ENCODE peak calls at places on chromosomes 3 and 15, in nine cellular contexts. One of them, this sample, is unnamed.

GRCh38 chr3:150076443-150076842 is 105.7 kb upstream of the PFN2 start:
- DNase-seq in tibial artery: no peak
- DNase-seq in mesothelial cell of epicardium: no peak
- DNase-seq in RWPE2: no peak
- DNase-seq in fibroblast of the aortic adventitia: no peak
- DNase-seq in OCI-LY7: no peak
- DNase-seq in neural progenitor cell: no peak
- DNase-seq in coronary artery: no peak
- DNase-seq in CD8-positive, alpha-beta T cell: no peak
- DNase-seq in this sample: no peak

GRCh38 chr3:139267300-139268246 is 76.2 kb upstream of the MRPS22 start:
- DNase-seq in tibial artery: no peak
- DNase-seq in mesothelial cell of epicardium: no peak
- DNase-seq in RWPE2: no peak
- DNase-seq in fibroblast of the aortic adventitia: no peak
- DNase-seq in OCI-LY7: no peak
- DNase-seq in neural progenitor cell: no peak
- DNase-seq in coronary artery: peak; percentile 52
- DNase-seq in CD8-positive, alpha-beta T cell: peak; percentile 15
- DNase-seq in this sample: no peak

GRCh38 chr15:38254065-38254883 is 1.6 kb downstream of the SPRED1 start:
- DNase-seq in tibial artery: peak; percentile 70
- DNase-seq in mesothelial cell of epicardium: no peak
- DNase-seq in RWPE2: no peak
- DNase-seq in fibroblast of the aortic adventitia: peak; percentile 69
- DNase-seq in OCI-LY7: peak; percentile 86
- DNase-seq in neural progenitor cell: peak; percentile 53
- DNase-seq in coronary artery: no peak
- DNase-seq in CD8-positive, alpha-beta T cell: peak; percentile 53
- DNase-seq in this sample: no peak

GRCh38 chr15:64017591-64018163 is 28.6 kb downstream of the DAPK2 start:
- DNase-seq in tibial artery: no peak
- DNase-seq in mesothelial cell of epicardium: no peak
- DNase-seq in RWPE2: no peak
- DNase-seq in fibroblast of the aortic adventitia: peak; percentile 61
- DNase-seq in OCI-LY7: no peak
- DNase-seq in neural progenitor cell: no peak
- DNase-seq in coronary artery: no peak
- DNase-seq in CD8-positive, alpha-beta T cell: no peak
- DNase-seq in this sample: no peak

GRCh38 chr15:65423977-65424679 is 1.4 kb upstream of the IGDCC4 start:
- DNase-seq in tibial artery: no peak
- DNase-seq in mesothelial cell of epicardium: no peak
- DNase-seq in RWPE2: peak; percentile 23
- DNase-seq in fibroblast of the aortic adventitia: no peak
- DNase-seq in OCI-LY7: no peak
- DNase-seq in neural progenitor cell: no peak
- DNase-seq in coronary artery: peak; percentile 28
- DNase-seq in CD8-positive, alpha-beta T cell: no peak
- DNase-seq in this sample: no peak

GRCh38 chr15:30882861-30883433 is 20.8 kb upstream of the FAN1 start:
- DNase-seq in tibial artery: no peak
- DNase-seq in mesothelial cell of epicardium: no peak
- DNase-seq in RWPE2: no peak
- DNase-seq in fibroblast of the aortic adventitia: no peak
- DNase-seq in OCI-LY7: no peak
- DNase-seq in neural progenitor cell: no peak
- DNase-seq in coronary artery: no peak
- DNase-seq in CD8-positive, alpha-beta T cell: no peak
- DNase-seq in this sample: no peak

GRCh38 chr3:121692010-121692699 is 31.5 kb upstream of the HCLS1 start:
- DNase-seq in tibial artery: no peak
- DNase-seq in mesothelial cell of epicardium: no peak
- DNase-seq in RWPE2: no peak
- DNase-seq in fibroblast of the aortic adventitia: no peak
- DNase-seq in OCI-LY7: no peak
- DNase-seq in neural progenitor cell: no peak
- DNase-seq in coronary artery: no peak
- DNase-seq in CD8-positive, alpha-beta T cell: no peak
- DNase-seq in this sample: no peak

GRCh38 chr15:58224068-58224467 is 85.9 kb downstream of the AQP9 start:
- DNase-seq in tibial artery: no peak
- DNase-seq in mesothelial cell of epicardium: no peak
- DNase-seq in RWPE2: no peak
- DNase-seq in fibroblast of the aortic adventitia: peak; percentile 55
- DNase-seq in OCI-LY7: no peak
- DNase-seq in neural progenitor cell: no peak
- DNase-seq in coronary artery: no peak
- DNase-seq in CD8-positive, alpha-beta T cell: no peak
- DNase-seq in this sample: no peak

GRCh38 chr3:125146601-125147490 is 65.7 kb downstream of the SLC12A8 start:
- DNase-seq in tibial artery: no peak
- DNase-seq in mesothelial cell of epicardium: no peak
- DNase-seq in RWPE2: no peak
- DNase-seq in fibroblast of the aortic adventitia: no peak
- DNase-seq in OCI-LY7: no peak
- DNase-seq in neural progenitor cell: no peak
- DNase-seq in coronary artery: no peak
- DNase-seq in CD8-positive, alpha-beta T cell: no peak
- DNase-seq in this sample: no peak

GRCh38 chr3:148998715-148999413 is 7.5 kb downstream of the GYG1 start:
- DNase-seq in tibial artery: no peak
- DNase-seq in mesothelial cell of epicardium: no peak
- DNase-seq in RWPE2: no peak
- DNase-seq in fibroblast of the aortic adventitia: peak; percentile 40
- DNase-seq in OCI-LY7: no peak
- DNase-seq in neural progenitor cell: no peak
- DNase-seq in coronary artery: no peak
- DNase-seq in CD8-positive, alpha-beta T cell: no peak
- DNase-seq in this sample: no peak

GRCh38 chr3:124084398-124084881 is 92.5 kb upstream of the ROPN1 start:
- DNase-seq in tibial artery: no peak
- DNase-seq in mesothelial cell of epicardium: no peak
- DNase-seq in RWPE2: no peak
- DNase-seq in fibroblast of the aortic adventitia: no peak
- DNase-seq in OCI-LY7: no peak
- DNase-seq in neural progenitor cell: no peak
- DNase-seq in coronary artery: no peak
- DNase-seq in CD8-positive, alpha-beta T cell: no peak
- DNase-seq in this sample: no peak

GRCh38 chr3:63595221-63595620 is 57.3 kb upstream of the SNTN start:
- DNase-seq in tibial artery: no peak
- DNase-seq in mesothelial cell of epicardium: no peak
- DNase-seq in RWPE2: no peak
- DNase-seq in fibroblast of the aortic adventitia: no peak
- DNase-seq in OCI-LY7: no peak
- DNase-seq in neural progenitor cell: peak; percentile 3
- DNase-seq in coronary artery: no peak
- DNase-seq in CD8-positive, alpha-beta T cell: no peak
- DNase-seq in this sample: no peak

GRCh38 chr3:140854961-140855360 is 86.7 kb upstream of the SLC25A36 start:
- DNase-seq in tibial artery: no peak
- DNase-seq in mesothelial cell of epicardium: no peak
- DNase-seq in RWPE2: no peak
- DNase-seq in fibroblast of the aortic adventitia: no peak
- DNase-seq in OCI-LY7: no peak
- DNase-seq in neural progenitor cell: no peak
- DNase-seq in coronary artery: no peak
- DNase-seq in CD8-positive, alpha-beta T cell: no peak
- DNase-seq in this sample: no peak

GRCh38 chr15:61133361-61133760 is 95.7 kb downstream of the RORA start:
- DNase-seq in tibial artery: no peak
- DNase-seq in mesothelial cell of epicardium: no peak
- DNase-seq in RWPE2: no peak
- DNase-seq in fibroblast of the aortic adventitia: no peak
- DNase-seq in OCI-LY7: no peak
- DNase-seq in neural progenitor cell: no peak
- DNase-seq in coronary artery: no peak
- DNase-seq in CD8-positive, alpha-beta T cell: no peak
- DNase-seq in this sample: no peak

GRCh38 chr3:49713336-49714105 is 6.0 kb downstream of the AMIGO3 start:
- DNase-seq in tibial artery: no peak
- DNase-seq in mesothelial cell of epicardium: no peak
- DNase-seq in RWPE2: peak; percentile 56
- DNase-seq in fibroblast of the aortic adventitia: no peak
- DNase-seq in OCI-LY7: no peak
- DNase-seq in neural progenitor cell: no peak
- DNase-seq in coronary artery: no peak
- DNase-seq in CD8-positive, alpha-beta T cell: no peak
- DNase-seq in this sample: no peak

GRCh38 chr3:101954946-101955345 is 105.6 kb downstream of the NFKBIZ start:
- DNase-seq in tibial artery: no peak
- DNase-seq in mesothelial cell of epicardium: no peak
- DNase-seq in RWPE2: no peak
- DNase-seq in fibroblast of the aortic adventitia: no peak
- DNase-seq in OCI-LY7: no peak
- DNase-seq in neural progenitor cell: no peak
- DNase-seq in coronary artery: no peak
- DNase-seq in CD8-positive, alpha-beta T cell: no peak
- DNase-seq in this sample: no peak

GRCh38 chr3:30756218-30756617 is 138.2 kb downstream of the GADL1 start:
- DNase-seq in tibial artery: no peak
- DNase-seq in mesothelial cell of epicardium: no peak
- DNase-seq in RWPE2: no peak
- DNase-seq in fibroblast of the aortic adventitia: no peak
- DNase-seq in OCI-LY7: no peak
- DNase-seq in neural progenitor cell: no peak
- DNase-seq in coronary artery: no peak
- DNase-seq in CD8-positive, alpha-beta T cell: no peak
- DNase-seq in this sample: no peak

GRCh38 chr3:30750967-30751366 is 143.5 kb downstream of the GADL1 start:
- DNase-seq in tibial artery: no peak
- DNase-seq in mesothelial cell of epicardium: no peak
- DNase-seq in RWPE2: no peak
- DNase-seq in fibroblast of the aortic adventitia: no peak
- DNase-seq in OCI-LY7: peak; percentile 3
- DNase-seq in neural progenitor cell: peak; percentile 77
- DNase-seq in coronary artery: no peak
- DNase-seq in CD8-positive, alpha-beta T cell: no peak
- DNase-seq in this sample: no peak

GRCh38 chr3:30751610-30752299 is 142.7 kb downstream of the GADL1 start:
- DNase-seq in tibial artery: no peak
- DNase-seq in mesothelial cell of epicardium: no peak
- DNase-seq in RWPE2: no peak
- DNase-seq in fibroblast of the aortic adventitia: peak; percentile 68
- DNase-seq in OCI-LY7: peak; percentile 55
- DNase-seq in neural progenitor cell: peak; percentile 71
- DNase-seq in coronary artery: no peak
- DNase-seq in CD8-positive, alpha-beta T cell: peak; percentile 76
- DNase-seq in this sample: no peak

GRCh38 chr3:30749230-30749629 is 142.8 kb downstream of the TGFBR2 start:
- DNase-seq in tibial artery: no peak
- DNase-seq in mesothelial cell of epicardium: no peak
- DNase-seq in RWPE2: no peak
- DNase-seq in fibroblast of the aortic adventitia: no peak
- DNase-seq in OCI-LY7: no peak
- DNase-seq in neural progenitor cell: no peak
- DNase-seq in coronary artery: no peak
- DNase-seq in CD8-positive, alpha-beta T cell: no peak
- DNase-seq in this sample: no peak

GRCh38 chr3:30752961-30753360 is 141.5 kb downstream of the GADL1 start:
- DNase-seq in tibial artery: no peak
- DNase-seq in mesothelial cell of epicardium: no peak
- DNase-seq in RWPE2: no peak
- DNase-seq in fibroblast of the aortic adventitia: peak; percentile 84
- DNase-seq in OCI-LY7: no peak
- DNase-seq in neural progenitor cell: no peak
- DNase-seq in coronary artery: no peak
- DNase-seq in CD8-positive, alpha-beta T cell: no peak
- DNase-seq in this sample: no peak
- TF ChIP-seq CTCF in tibial artery: no peak
- TF ChIP-seq CTCF in mesothelial cell of epicardium: no peak
- TF ChIP-seq CTCF in RWPE2: no peak
- TF ChIP-seq CTCF in fibroblast of the aortic adventitia: no peak
- TF ChIP-seq CTCF in OCI-LY7: no peak
- TF ChIP-seq CTCF in neural progenitor cell: no peak
- TF ChIP-seq CTCF in coronary artery: no peak
- TF ChIP-seq CTCF in CD8-positive, alpha-beta T cell: no peak
- TF ChIP-seq CTCF in this sample: no peak

GRCh38 chr3:15601399-15602145 is at the start of the genes BTD and HACL1:
- DNase-seq in tibial artery: peak; percentile 99
- DNase-seq in mesothelial cell of epicardium: peak; percentile 98
- DNase-seq in RWPE2: peak; percentile 99
- DNase-seq in fibroblast of the aortic adventitia: peak; percentile 99
- DNase-seq in OCI-LY7: peak; percentile 100
- DNase-seq in neural progenitor cell: peak; percentile 100
- DNase-seq in coronary artery: peak; percentile 98
- DNase-seq in CD8-positive, alpha-beta T cell: peak; percentile 98
- DNase-seq in this sample: peak; percentile 99
- TF ChIP-seq CTCF in tibial artery: peak; percentile 7
- TF ChIP-seq CTCF in mesothelial cell of epicardium: no peak
- TF ChIP-seq CTCF in RWPE2: peak; percentile 30
- TF ChIP-seq CTCF in fibroblast of the aortic adventitia: peak; percentile 33
- TF ChIP-seq CTCF in OCI-LY7: peak; percentile 61
- TF ChIP-seq CTCF in neural progenitor cell: peak; percentile 41
- TF ChIP-seq CTCF in coronary artery: no peak
- TF ChIP-seq CTCF in CD8-positive, alpha-beta T cell: peak; percentile 24
- TF ChIP-seq CTCF in this sample: peak; percentile 57

DNA sequence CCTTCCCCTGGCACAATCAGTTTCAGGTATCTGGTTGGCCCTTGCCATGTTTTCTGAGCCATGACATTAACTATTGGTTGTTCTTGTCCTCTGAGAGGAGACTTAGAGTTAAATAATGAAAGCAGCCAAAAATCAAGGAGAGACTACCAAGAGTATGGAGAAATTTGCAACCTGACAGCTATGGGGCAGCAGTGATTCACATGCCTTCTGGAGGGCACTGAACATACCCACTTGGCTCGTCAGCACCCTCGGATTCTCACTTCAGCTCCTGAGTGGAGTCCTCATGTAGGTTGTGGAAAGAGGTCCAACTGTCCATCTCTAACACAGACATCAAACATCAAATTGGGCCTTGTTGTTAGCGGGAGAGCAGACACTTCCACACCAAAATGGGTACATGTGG is 265.6 kb downstream of the EBLN2 start:
- DNase-seq in tibial artery: no peak
- DNase-seq in mesothelial cell of epicardium: no peak
- DNase-seq in RWPE2: no peak
- DNase-seq in fibroblast of the aortic adventitia: no peak
- DNase-seq in OCI-LY7: no peak
- DNase-seq in neural progenitor cell: no peak
- DNase-seq in coronary artery: no peak
- DNase-seq in CD8-positive, alpha-beta T cell: no peak
- DNase-seq in this sample: no peak
- TF ChIP-seq CTCF in tibial artery: no peak
- TF ChIP-seq CTCF in mesothelial cell of epicardium: no peak
- TF ChIP-seq CTCF in RWPE2: no peak
- TF ChIP-seq CTCF in fibroblast of the aortic adventitia: no peak
- TF ChIP-seq CTCF in OCI-LY7: no peak
- TF ChIP-seq CTCF in neural progenitor cell: no peak
- TF ChIP-seq CTCF in coronary artery: no peak
- TF ChIP-seq CTCF in CD8-positive, alpha-beta T cell: no peak
- TF ChIP-seq CTCF in this sample: no peak

DNA sequence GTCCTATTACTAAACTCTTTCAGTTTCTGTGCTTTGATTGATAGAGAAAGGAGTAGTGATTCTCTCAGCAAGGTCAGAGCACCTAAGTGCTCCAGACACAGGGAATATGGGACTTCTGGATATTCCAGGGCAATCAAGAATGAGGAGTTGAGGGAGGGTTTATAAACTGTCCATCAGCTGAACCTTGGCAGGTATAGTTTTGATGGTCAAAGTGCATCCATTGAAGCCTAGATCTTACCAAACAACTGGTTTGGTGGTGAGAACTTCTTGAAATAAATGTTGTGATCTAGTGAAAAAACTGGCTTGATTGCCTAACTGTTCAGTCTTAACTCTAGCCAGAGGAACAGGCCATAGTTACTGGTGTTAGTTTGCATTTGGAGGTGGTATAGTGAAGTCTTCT is 207.0 kb upstream of the ONECUT1 start:
- DNase-seq in tibial artery: no peak
- DNase-seq in mesothelial cell of epicardium: no peak
- DNase-seq in RWPE2: no peak
- DNase-seq in fibroblast of the aortic adventitia: no peak
- DNase-seq in OCI-LY7: no peak
- DNase-seq in neural progenitor cell: no peak
- DNase-seq in coronary artery: no peak
- DNase-seq in CD8-positive, alpha-beta T cell: no peak
- DNase-seq in this sample: no peak
- TF ChIP-seq CTCF in tibial artery: no peak
- TF ChIP-seq CTCF in mesothelial cell of epicardium: no peak
- TF ChIP-seq CTCF in RWPE2: no peak
- TF ChIP-seq CTCF in fibroblast of the aortic adventitia: no peak
- TF ChIP-seq CTCF in OCI-LY7: no peak
- TF ChIP-seq CTCF in neural progenitor cell: no peak
- TF ChIP-seq CTCF in coronary artery: no peak
- TF ChIP-seq CTCF in CD8-positive, alpha-beta T cell: no peak
- TF ChIP-seq CTCF in this sample: no peak

This sample was measured in type B pancreatic cell.